ENCODE peak calls at places on chromosomes 1 and 21, in nine cellular contexts. I is cardiac muscle cell, E is right lobe of liver, F is endodermal cell, K is fibroblast of pulmonary artery, L is aorta, T is SK-N-MC, Q is suprapubic skin, G is fibroblast of the aortic adventitia. O is an unnamed sample.

GRCh38 chr1:179016694-179017382 is 8.9 kb upstream of the FAM20B start:
- DNase-seq in I (no peak), E (peak; percentile 94), F (no peak), K (peak; percentile 81), L (peak; percentile 93), T (no peak), Q (peak; percentile 89), G (peak; percentile 94), O (peak; percentile 90)

GRCh38 chr21:28991861-28992525 is 684 bp downstream of the LTN1 start:
- DNase-seq in I (peak; percentile 2), E (no peak), F (peak; percentile 52), K (no peak), L (no peak), T (no peak), Q (no peak), G (no peak), O (no peak)

GRCh38 chr1:165828581-165829329 is 1.3 kb downstream of the UCK2 start:
- DNase-seq in I (peak; percentile 74), E (peak; percentile 57), F (peak; percentile 82), K (peak; percentile 85), L (peak; percentile 55), T (peak; percentile 32), Q (no peak), G (peak; percentile 86), O (no peak)

GRCh38 chr1:2083666-2084065 is 33.5 kb downstream of the PRKCZ start:
- DNase-seq in I (no peak), E (no peak), F (no peak), K (no peak), L (no peak), T (no peak), Q (no peak), G (no peak), O (no peak)

GRCh38 chr1:220922951-220923350 is 43.7 kb downstream of the HLX start:
- DNase-seq in I (no peak), E (no peak), F (peak; percentile 71), K (no peak), L (no peak), T (no peak), Q (no peak), G (no peak), O (no peak)

GRCh38 chr1:54125671-54126070 is 27.1 kb downstream of the CDCP2 start:
- DNase-seq in I (peak; percentile 46), E (peak; percentile 85), F (peak; percentile 79), K (peak; percentile 30), L (no peak), T (no peak), Q (no peak), G (no peak), O (no peak)

GRCh38 chr1:24535021-24535424 is 20.9 kb upstream of the NCMAP start:
- DNase-seq in I (no peak), E (no peak), F (peak; percentile 52), K (no peak), L (no peak), T (no peak), Q (no peak), G (no peak), O (no peak)

GRCh38 chr1:87045757-87046422 is 131.5 kb downstream of the HS2ST1 start:
- DNase-seq in I (no peak), E (no peak), F (no peak), K (no peak), L (no peak), T (no peak), Q (no peak), G (no peak), O (no peak)

GRCh38 chr1:89906088-89906487 is 85.3 kb downstream of the LRRC8D start:
- DNase-seq in I (no peak), E (no peak), F (no peak), K (no peak), L (no peak), T (no peak), Q (no peak), G (no peak), O (no peak)

GRCh38 chr21:32330784-32331311 is 32.2 kb downstream of the MRAP start:
- DNase-seq in I (no peak), E (peak; percentile 21), F (peak; percentile 59), K (no peak), L (no peak), T (no peak), Q (peak; percentile 26), G (no peak), O (no peak)

GRCh38 chr1:40848530-40849189 is 13.5 kb downstream of the CITED4 start:
- DNase-seq in I (peak; percentile 80), E (peak; percentile 80), F (peak; percentile 93), K (peak; percentile 76), L (peak; percentile 70), T (no peak), Q (no peak), G (peak; percentile 73), O (no peak)

GRCh38 chr1:40847023-40847740 is 15.0 kb downstream of the CITED4 start:
- DNase-seq in I (no peak), E (no peak), F (no peak), K (no peak), L (no peak), T (no peak), Q (no peak), G (no peak), O (no peak)

GRCh38 chr1:40853113-40853999 is 8.8 kb downstream of the CITED4 start:
- DNase-seq in I (no peak), E (no peak), F (no peak), K (no peak), L (no peak), T (no peak), Q (no peak), G (peak; percentile 43), O (no peak)

GRCh38 chr1:40851643-40852042 is 10.5 kb downstream of the CITED4 start:
- DNase-seq in I (no peak), E (no peak), F (no peak), K (no peak), L (no peak), T (no peak), Q (no peak), G (no peak), O (no peak)

DNA sequence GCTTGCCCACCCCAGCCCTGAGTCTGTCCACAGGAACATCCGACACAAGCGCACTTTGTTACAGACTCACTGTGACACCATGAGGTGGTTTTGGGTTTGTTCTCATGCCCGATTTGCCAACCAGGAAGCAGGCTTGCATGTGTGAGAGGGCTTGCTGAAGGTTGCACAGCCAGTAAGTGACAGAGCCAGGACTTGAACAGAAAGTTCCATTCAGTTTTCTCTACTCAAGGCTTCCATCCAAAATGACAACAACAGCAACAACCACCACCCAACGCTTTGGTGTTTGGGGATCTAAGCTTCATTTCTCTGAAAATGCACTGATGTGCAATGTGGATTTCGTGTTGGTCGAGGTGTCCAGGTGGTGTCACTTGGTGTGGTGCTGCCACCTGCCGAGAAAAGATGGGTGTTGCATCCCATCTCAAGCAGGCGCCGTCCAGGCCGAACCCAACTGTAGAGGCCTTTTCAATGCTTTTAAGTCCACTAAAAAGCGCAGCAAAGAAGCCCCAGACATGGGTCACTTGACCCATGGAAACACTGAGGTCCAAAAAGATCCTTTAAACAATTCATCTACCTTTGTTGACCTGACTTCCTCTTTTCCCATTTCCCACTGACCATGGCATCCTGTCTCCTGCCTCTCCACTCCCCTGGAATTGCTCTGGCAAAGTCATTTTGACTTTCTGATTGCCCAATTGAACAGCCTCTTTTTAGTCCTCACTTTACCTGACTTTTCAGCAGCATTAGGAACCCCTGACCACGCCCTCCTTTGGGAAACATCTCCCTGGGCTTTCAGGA is 12.2 kb downstream of the CITED4 start:
- DNase-seq in I (peak; percentile 71), E (peak; percentile 73), F (peak; percentile 90), K (peak; percentile 72), L (peak; percentile 74), T (peak; percentile 6), Q (no peak), G (peak; percentile 64), O (peak; percentile 61)
- H3K4me3 ChIP-seq in I (no peak overlapping the region), E (no peak overlapping the region), F (no peak overlapping the region), K (no peak overlapping the region), L (no peak overlapping the region), T (no peak overlapping the region), Q (no peak overlapping the region), G (no peak overlapping the region), O (no peak overlapping the region)

GRCh38 chr1:8789314-8790214 is 27.9 kb downstream of the RERE start:
- DNase-seq in I (peak; percentile 29), E (no peak), F (no peak), K (no peak), L (no peak), T (no peak), Q (no peak), G (no peak), O (no peak)
- H3K4me3 ChIP-seq in I (no peak overlapping the region), E (no peak overlapping the region), F (no peak overlapping the region), K (no peak overlapping the region), L (no peak overlapping the region), T (no peak overlapping the region), Q (no peak overlapping the region), G (no peak overlapping the region), O (no peak overlapping the region)

GRCh38 chr1:225888898-225889690 is at the start of gene LEFTY1:
- DNase-seq in I (peak; percentile 6), E (no peak), F (peak; percentile 95), K (no peak), L (no peak), T (no peak), Q (no peak), G (no peak), O (no peak)
- H3K4me3 ChIP-seq in I (no peak within 1 kb of the TSS), E (no peak within 1 kb of the TSS), F (peak within 1 kb of the TSS; percentile 100), K (no peak within 1 kb of the TSS), L (no peak within 1 kb of the TSS), T (no peak within 1 kb of the TSS), Q (no peak within 1 kb of the TSS), G (no peak within 1 kb of the TSS), O (no peak within 1 kb of the TSS)

DNA sequence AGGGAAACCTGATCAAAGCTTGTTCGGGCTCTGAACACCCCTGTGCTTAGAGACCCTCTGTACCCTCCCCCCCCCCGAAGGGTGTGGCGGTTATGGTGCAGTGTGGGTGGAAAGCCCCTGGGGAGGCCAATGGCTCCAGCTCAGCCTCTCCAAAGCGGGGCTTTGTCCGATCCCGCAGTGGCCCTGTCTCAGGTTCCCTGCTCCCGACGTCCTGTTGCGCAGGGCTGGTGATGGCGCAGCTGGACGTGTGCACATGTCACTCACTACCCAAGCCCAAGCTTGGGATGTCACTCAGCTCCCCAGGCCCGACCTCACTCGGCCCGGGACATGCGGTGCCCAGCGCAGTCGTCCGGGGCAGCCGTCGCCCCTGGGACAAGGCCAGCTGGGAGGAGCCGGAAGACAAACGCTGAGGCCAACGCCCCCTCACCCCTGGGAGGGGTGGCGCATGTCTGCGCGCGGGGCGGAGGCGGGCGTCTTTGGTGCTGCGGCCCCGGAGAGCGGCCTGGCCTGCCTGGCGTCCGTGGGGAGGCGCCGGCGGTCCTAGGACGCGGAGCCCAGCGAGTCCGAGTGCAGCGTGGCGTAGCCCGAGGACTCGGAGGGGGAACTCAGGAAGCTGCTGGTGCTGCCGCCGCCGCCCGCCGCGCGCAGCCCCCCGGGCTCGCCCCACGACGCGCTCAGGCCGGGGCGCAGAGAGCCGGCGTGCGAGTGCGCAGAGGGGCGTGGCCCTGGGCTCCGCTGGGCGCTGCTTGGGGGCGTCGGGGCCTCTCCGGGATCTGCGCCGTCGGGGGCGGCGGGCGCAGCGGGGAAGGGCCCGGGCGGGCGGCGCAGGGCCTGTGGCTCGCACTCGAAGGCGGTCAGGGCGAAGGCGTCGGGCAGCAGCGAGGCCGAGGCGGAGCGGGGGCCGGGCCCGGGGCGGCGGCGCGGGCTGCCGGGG is 5.1 kb downstream of the HES3 start:
- DNase-seq in I (peak; percentile 42), E (peak; percentile 88), F (peak; percentile 75), K (no peak), L (no peak), T (no peak), Q (no peak), G (no peak), O (no peak)
- H3K4me3 ChIP-seq in I (no peak overlapping the region), E (no peak overlapping the region), F (no peak overlapping the region), K (no peak overlapping the region), L (no peak overlapping the region), T (peak overlapping the region; percentile 47), Q (peak overlapping the region; percentile 28), G (no peak overlapping the region), O (no peak overlapping the region)